ENCODE peak calls at places on chromosomes 2 and 18, in nine cellular contexts. One of them, this sample, is unnamed.

GRCh38 chr18:38545071-38545470 is 979.5 kb upstream of the CELF4 start:
- DNase-seq in upper lobe of left lung: no peak
- DNase-seq in GM23338: peak
- DNase-seq in HCT116: no peak
- DNase-seq in K562: peak
- DNase-seq in transverse colon: no peak
- DNase-seq in GM12891: no peak
- DNase-seq in HL-60: peak
- DNase-seq in HepG2: peak
- DNase-seq in this sample: no peak

GRCh38 chr2:172128484-172128883 is 25.8 kb upstream of the DLX2 start:
- DNase-seq in GM23338: no peak
- DNase-seq in K562: no peak
- DNase-seq in HCT116: no peak
- DNase-seq in upper lobe of left lung: no peak
- DNase-seq in transverse colon: no peak
- DNase-seq in GM12891: no peak
- DNase-seq in HL-60: no peak
- DNase-seq in HepG2: no peak
- DNase-seq in this sample: no peak

GRCh38 chr2:18630101-18630500 is 40.7 kb upstream of the NT5C1B start:
- DNase-seq in GM12891: no peak
- DNase-seq in HCT116: no peak
- DNase-seq in HepG2: no peak
- DNase-seq in HL-60: no peak
- DNase-seq in K562: no peak
- DNase-seq in upper lobe of left lung: no peak
- DNase-seq in GM23338: no peak
- DNase-seq in transverse colon: no peak
- DNase-seq in this sample: no peak

GRCh38 chr2:8371653-8372052 is 310.2 kb upstream of the ID2 start:
- DNase-seq in transverse colon: no peak
- DNase-seq in HepG2: no peak
- DNase-seq in HL-60: no peak
- DNase-seq in upper lobe of left lung: no peak
- DNase-seq in GM23338: no peak
- DNase-seq in K562: no peak
- DNase-seq in GM12891: no peak
- DNase-seq in HCT116: no peak
- DNase-seq in this sample: no peak

GRCh38 chr2:239275037-239275685 is 125.7 kb downstream of the HDAC4 start:
- DNase-seq in GM23338: no peak
- DNase-seq in HL-60: peak
- DNase-seq in K562: peak
- DNase-seq in transverse colon: peak
- DNase-seq in GM12891: no peak
- DNase-seq in HepG2: no peak
- DNase-seq in HCT116: peak
- DNase-seq in upper lobe of left lung: peak
- DNase-seq in this sample: peak

GRCh38 chr2:204260162-204260877 is 285.0 kb upstream of the PARD3B start:
- DNase-seq in HL-60: peak
- DNase-seq in GM12891: peak
- DNase-seq in K562: peak
- DNase-seq in GM23338: peak
- DNase-seq in upper lobe of left lung: no peak
- DNase-seq in HepG2: peak
- DNase-seq in transverse colon: peak
- DNase-seq in HCT116: peak
- DNase-seq in this sample: peak

GRCh38 chr2:30371772-30372373 is 75.2 kb upstream of the LCLAT1 start:
- DNase-seq in transverse colon: no peak
- DNase-seq in GM23338: no peak
- DNase-seq in HL-60: no peak
- DNase-seq in K562: no peak
- DNase-seq in HepG2: no peak
- DNase-seq in upper lobe of left lung: no peak
- DNase-seq in HCT116: no peak
- DNase-seq in GM12891: no peak
- DNase-seq in this sample: no peak

GRCh38 chr2:114219501-114219900 is 222.9 kb upstream of the DPP10 start:
- DNase-seq in GM23338: no peak
- DNase-seq in GM12891: no peak
- DNase-seq in K562: no peak
- DNase-seq in HCT116: no peak
- DNase-seq in transverse colon: no peak
- DNase-seq in HepG2: no peak
- DNase-seq in upper lobe of left lung: no peak
- DNase-seq in HL-60: no peak
- DNase-seq in this sample: no peak

GRCh38 chr2:201730651-201731280 is 32.3 kb upstream of the MPP4 start:
- DNase-seq in HepG2: no peak
- DNase-seq in transverse colon: no peak
- DNase-seq in upper lobe of left lung: no peak
- DNase-seq in K562: no peak
- DNase-seq in HCT116: no peak
- DNase-seq in HL-60: no peak
- DNase-seq in GM23338: no peak
- DNase-seq in GM12891: no peak
- DNase-seq in this sample: no peak

GRCh38 chr2:162092656-162093556 is 18.9 kb upstream of the DPP4 start:
- DNase-seq in transverse colon: no peak
- DNase-seq in upper lobe of left lung: no peak
- DNase-seq in HepG2: no peak
- DNase-seq in GM12891: no peak
- DNase-seq in GM23338: no peak
- DNase-seq in HCT116: peak
- DNase-seq in K562: no peak
- DNase-seq in HL-60: no peak
- DNase-seq in this sample: no peak

DNA sequence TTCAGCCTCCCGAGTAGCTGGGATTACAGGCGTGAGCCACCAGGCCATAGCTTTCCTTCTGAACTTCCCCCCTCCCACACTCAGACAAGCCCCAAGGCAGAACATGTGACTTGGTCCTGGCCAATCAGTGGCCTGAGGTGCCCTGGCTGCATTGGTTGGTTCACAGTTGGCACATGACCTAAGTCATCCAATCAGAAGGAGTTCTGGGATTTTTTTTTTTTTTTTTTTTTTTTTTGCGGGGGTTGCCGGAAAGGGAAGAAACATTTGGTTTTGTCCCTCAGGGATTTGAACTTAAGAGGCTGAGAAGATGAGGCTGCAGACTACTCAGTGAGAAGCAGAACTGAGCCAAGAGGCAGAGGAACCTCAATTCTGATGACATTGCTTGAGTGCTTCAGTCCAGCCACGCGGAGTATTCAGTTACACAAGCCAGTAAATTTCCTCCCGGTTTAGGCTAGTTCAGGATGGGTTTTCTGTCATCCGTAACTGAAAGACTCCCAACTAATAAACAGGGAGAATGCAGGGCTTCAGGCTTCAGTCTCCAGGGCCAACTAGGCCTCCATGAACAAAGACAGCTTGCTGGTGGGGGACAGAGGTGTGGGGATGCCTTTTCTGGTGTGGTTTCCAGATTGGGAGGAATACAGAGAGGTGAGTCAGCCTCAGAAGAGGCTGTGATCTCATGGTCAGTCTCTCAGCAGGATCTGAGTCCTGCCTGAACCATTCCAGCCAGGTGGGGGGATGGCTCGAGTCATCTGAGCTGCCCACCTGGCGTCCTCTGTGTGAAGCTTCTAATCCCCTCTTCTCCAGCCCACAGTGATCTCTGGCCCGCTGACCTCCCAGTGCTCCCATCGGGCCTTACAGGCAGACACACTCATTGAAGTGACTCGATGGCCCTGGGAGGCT is 9.2 kb downstream of the PTMA start:
- DNase-seq in transverse colon: no peak
- DNase-seq in GM23338: peak
- DNase-seq in K562: peak
- DNase-seq in HepG2: peak
- DNase-seq in HCT116: peak
- DNase-seq in GM12891: no peak
- DNase-seq in upper lobe of left lung: no peak
- DNase-seq in HL-60: peak
- DNase-seq in this sample: peak
- TF ChIP-seq POLR2AphosphoS5 in transverse colon: no peak
- TF ChIP-seq POLR2AphosphoS5 in GM23338: no peak
- TF ChIP-seq POLR2AphosphoS5 in K562: no peak
- TF ChIP-seq POLR2AphosphoS5 in HepG2: no peak
- TF ChIP-seq POLR2AphosphoS5 in HCT116: no peak
- TF ChIP-seq POLR2AphosphoS5 in GM12891: no peak
- TF ChIP-seq POLR2AphosphoS5 in upper lobe of left lung: no peak
- TF ChIP-seq POLR2AphosphoS5 in HL-60: peak
- TF ChIP-seq POLR2AphosphoS5 in this sample: no peak

DNA sequence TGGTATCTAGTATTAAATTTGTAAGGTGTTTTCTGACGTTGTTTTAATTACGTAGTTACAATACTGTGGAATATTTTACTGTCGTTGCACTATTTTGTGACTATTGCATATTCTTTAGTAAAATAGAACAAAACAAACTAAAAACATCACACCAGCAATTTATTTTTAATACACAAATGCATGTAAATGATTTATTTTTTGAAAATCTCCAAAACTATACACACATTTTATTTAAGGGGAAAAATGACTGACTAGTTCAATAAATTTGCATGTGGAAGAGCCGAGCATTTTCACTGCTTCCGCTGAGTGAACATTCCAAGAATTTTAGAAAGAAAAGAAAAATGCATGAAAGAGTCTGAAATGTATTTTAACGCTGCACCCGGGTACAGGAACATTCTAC is 257.6 kb downstream of the MEIS1 start:
- DNase-seq in HL-60: no peak
- DNase-seq in transverse colon: no peak
- DNase-seq in upper lobe of left lung: no peak
- DNase-seq in K562: no peak
- DNase-seq in HepG2: no peak
- DNase-seq in GM23338: no peak
- DNase-seq in GM12891: no peak
- DNase-seq in HCT116: no peak
- DNase-seq in this sample: no peak
- TF ChIP-seq POLR2AphosphoS5 in HL-60: no peak
- TF ChIP-seq POLR2AphosphoS5 in transverse colon: no peak
- TF ChIP-seq POLR2AphosphoS5 in upper lobe of left lung: no peak
- TF ChIP-seq POLR2AphosphoS5 in K562: no peak
- TF ChIP-seq POLR2AphosphoS5 in HepG2: no peak
- TF ChIP-seq POLR2AphosphoS5 in GM23338: no peak
- TF ChIP-seq POLR2AphosphoS5 in GM12891: no peak
- TF ChIP-seq POLR2AphosphoS5 in HCT116: no peak
- TF ChIP-seq POLR2AphosphoS5 in this sample: no peak

GRCh38 chr2:6866239-6866745 is 585 bp upstream of the CMPK2 start:
- DNase-seq in HCT116: peak
- DNase-seq in GM23338: peak
- DNase-seq in K562: peak
- DNase-seq in transverse colon: peak
- DNase-seq in GM12891: no peak
- DNase-seq in upper lobe of left lung: no peak
- DNase-seq in HepG2: peak
- DNase-seq in HL-60: peak
- DNase-seq in this sample: no peak

GRCh38 chr2:6866982-6867381 is 1.3 kb upstream of the CMPK2 start:
- DNase-seq in HepG2: no peak
- DNase-seq in transverse colon: no peak
- DNase-seq in GM12891: no peak
- DNase-seq in HL-60: no peak
- DNase-seq in HCT116: no peak
- DNase-seq in upper lobe of left lung: no peak
- DNase-seq in K562: no peak
- DNase-seq in GM23338: no peak
- DNase-seq in this sample: no peak

GRCh38 chr2:6864251-6864758 is 1.4 kb downstream of the CMPK2 start:
- DNase-seq in GM12891: no peak
- DNase-seq in HCT116: no peak
- DNase-seq in GM23338: no peak
- DNase-seq in upper lobe of left lung: no peak
- DNase-seq in K562: no peak
- DNase-seq in HepG2: no peak
- DNase-seq in HL-60: no peak
- DNase-seq in transverse colon: no peak
- DNase-seq in this sample: no peak

GRCh38 chr2:6864938-6865345 is 765 bp downstream of the CMPK2 start:
- DNase-seq in GM12891: no peak
- DNase-seq in upper lobe of left lung: peak
- DNase-seq in HepG2: no peak
- DNase-seq in HCT116: no peak
- DNase-seq in transverse colon: peak
- DNase-seq in GM23338: peak
- DNase-seq in HL-60: no peak
- DNase-seq in K562: no peak
- DNase-seq in this sample: no peak

GRCh38 chr2:6865346-6866238 is at the start of gene CMPK2:
- DNase-seq in GM12891: peak
- DNase-seq in HCT116: no peak
- DNase-seq in HL-60: peak
- DNase-seq in HepG2: peak
- DNase-seq in transverse colon: peak
- DNase-seq in upper lobe of left lung: peak
- DNase-seq in K562: peak
- DNase-seq in GM23338: peak
- DNase-seq in this sample: no peak
- TF ChIP-seq POLR2AphosphoS5 in GM12891: peak
- TF ChIP-seq POLR2AphosphoS5 in HCT116: no peak
- TF ChIP-seq POLR2AphosphoS5 in HL-60: peak
- TF ChIP-seq POLR2AphosphoS5 in HepG2: no peak
- TF ChIP-seq POLR2AphosphoS5 in transverse colon: peak
- TF ChIP-seq POLR2AphosphoS5 in upper lobe of left lung: peak
- TF ChIP-seq POLR2AphosphoS5 in K562: peak
- TF ChIP-seq POLR2AphosphoS5 in GM23338: no peak
- TF ChIP-seq POLR2AphosphoS5 in this sample: peak

GRCh38 chr2:61759718-61760117 is 94.1 kb downstream of the FAM161A start:
- DNase-seq in upper lobe of left lung: no peak
- DNase-seq in HepG2: no peak
- DNase-seq in K562: no peak
- DNase-seq in HL-60: no peak
- DNase-seq in HCT116: no peak
- DNase-seq in GM12891: no peak
- DNase-seq in GM23338: no peak
- DNase-seq in transverse colon: no peak
- DNase-seq in this sample: no peak

GRCh38 chr2:61769093-61769675 is 84.7 kb downstream of the FAM161A start:
- DNase-seq in K562: no peak
- DNase-seq in GM12891: no peak
- DNase-seq in HL-60: no peak
- DNase-seq in upper lobe of left lung: no peak
- DNase-seq in transverse colon: no peak
- DNase-seq in GM23338: no peak
- DNase-seq in HepG2: no peak
- DNase-seq in HCT116: no peak
- DNase-seq in this sample: no peak

GRCh38 chr2:61763605-61764034 is 90.2 kb downstream of the FAM161A start:
- DNase-seq in GM23338: no peak
- DNase-seq in HepG2: peak
- DNase-seq in transverse colon: peak
- DNase-seq in HCT116: peak
- DNase-seq in GM12891: peak
- DNase-seq in HL-60: peak
- DNase-seq in K562: peak
- DNase-seq in upper lobe of left lung: peak
- DNase-seq in this sample: peak

GRCh38 chr2:61762292-61762691 is 91.6 kb downstream of the FAM161A start:
- DNase-seq in HCT116: no peak
- DNase-seq in K562: no peak
- DNase-seq in HepG2: no peak
- DNase-seq in upper lobe of left lung: no peak
- DNase-seq in GM23338: no peak
- DNase-seq in transverse colon: no peak
- DNase-seq in HL-60: no peak
- DNase-seq in GM12891: no peak
- DNase-seq in this sample: no peak

GRCh38 chr2:61764035-61764800 is 89.6 kb downstream of the FAM161A start:
- DNase-seq in HCT116: peak
- DNase-seq in GM12891: peak
- DNase-seq in K562: peak
- DNase-seq in HL-60: peak
- DNase-seq in transverse colon: peak
- DNase-seq in GM23338: peak
- DNase-seq in HepG2: peak
- DNase-seq in upper lobe of left lung: peak
- DNase-seq in this sample: peak
- TF ChIP-seq POLR2AphosphoS5 in HCT116: peak
- TF ChIP-seq POLR2AphosphoS5 in GM12891: peak
- TF ChIP-seq POLR2AphosphoS5 in K562: peak
- TF ChIP-seq POLR2AphosphoS5 in HL-60: peak
- TF ChIP-seq POLR2AphosphoS5 in transverse colon: peak
- TF ChIP-seq POLR2AphosphoS5 in GM23338: peak
- TF ChIP-seq POLR2AphosphoS5 in HepG2: peak
- TF ChIP-seq POLR2AphosphoS5 in upper lobe of left lung: peak
- TF ChIP-seq POLR2AphosphoS5 in this sample: peak

This sample was measured in breast epithelium.